ENCODE peak calls at places on chromosomes 16 and 17, in five cellular contexts. One of them, this sample, is unnamed.

GRCh38 chr17:80835816-80836657 is 155.6 kb upstream of the CHMP6 start:
- DNase-seq in activated CD8-positive, alpha-beta memory T cell treated with anti-CD3 and anti-CD28 coated beads for 4 hours: no peak
- DNase-seq in astrocyte of the spinal cord: no peak
- DNase-seq in activated gamma-delta T cell treated with Interleukin-2 at 50 U/mL for 16 hours: no peak
- DNase-seq in GM06990: no peak
- DNase-seq in this sample: no peak

GRCh38 chr17:46026045-46026814 is 27.2 kb downstream of the STH start:
- DNase-seq in activated gamma-delta T cell treated with Interleukin-2 at 50 U/mL for 16 hours: no peak
- DNase-seq in astrocyte of the spinal cord: no peak
- DNase-seq in GM06990: no peak
- DNase-seq in activated CD8-positive, alpha-beta memory T cell treated with anti-CD3 and anti-CD28 coated beads for 4 hours: no peak
- DNase-seq in this sample: no peak

GRCh38 chr17:31593806-31594205 is 202.3 kb downstream of the RAB11FIP4 start:
- DNase-seq in astrocyte of the spinal cord: peak; percentile 58
- DNase-seq in GM06990: no peak
- DNase-seq in activated gamma-delta T cell treated with Interleukin-2 at 50 U/mL for 16 hours: no peak
- DNase-seq in activated CD8-positive, alpha-beta memory T cell treated with anti-CD3 and anti-CD28 coated beads for 4 hours: no peak
- DNase-seq in this sample: peak; percentile 97

GRCh38 chr17:73349647-73350046 is 37.8 kb upstream of the CDC42EP4 start:
- DNase-seq in astrocyte of the spinal cord: no peak
- DNase-seq in activated gamma-delta T cell treated with Interleukin-2 at 50 U/mL for 16 hours: no peak
- DNase-seq in activated CD8-positive, alpha-beta memory T cell treated with anti-CD3 and anti-CD28 coated beads for 4 hours: no peak
- DNase-seq in GM06990: no peak
- DNase-seq in this sample: no peak

GRCh38 chr17:2709173-2709661 is 2.3 kb downstream of the CLUH start:
- DNase-seq in activated gamma-delta T cell treated with Interleukin-2 at 50 U/mL for 16 hours: no peak
- DNase-seq in astrocyte of the spinal cord: no peak
- DNase-seq in activated CD8-positive, alpha-beta memory T cell treated with anti-CD3 and anti-CD28 coated beads for 4 hours: no peak
- DNase-seq in GM06990: peak; percentile 63
- DNase-seq in this sample: no peak

GRCh38 chr17:29572691-29573557 is 4.4 kb downstream of the TP53I13 start:
- DNase-seq in GM06990: no peak
- DNase-seq in activated gamma-delta T cell treated with Interleukin-2 at 50 U/mL for 16 hours: peak; percentile 55
- DNase-seq in activated CD8-positive, alpha-beta memory T cell treated with anti-CD3 and anti-CD28 coated beads for 4 hours: no peak
- DNase-seq in astrocyte of the spinal cord: peak; percentile 34
- DNase-seq in this sample: no peak

GRCh38 chr17:40550608-40551007 is 14.7 kb downstream of the CCR7 start:
- DNase-seq in activated gamma-delta T cell treated with Interleukin-2 at 50 U/mL for 16 hours: no peak
- DNase-seq in astrocyte of the spinal cord: peak; percentile 85
- DNase-seq in GM06990: no peak
- DNase-seq in activated CD8-positive, alpha-beta memory T cell treated with anti-CD3 and anti-CD28 coated beads for 4 hours: no peak
- DNase-seq in this sample: peak; percentile 51

GRCh38 chr16:50616883-50617629 is 64.1 kb downstream of the SNX20 start:
- DNase-seq in activated gamma-delta T cell treated with Interleukin-2 at 50 U/mL for 16 hours: no peak
- DNase-seq in activated CD8-positive, alpha-beta memory T cell treated with anti-CD3 and anti-CD28 coated beads for 4 hours: no peak
- DNase-seq in astrocyte of the spinal cord: peak; percentile 14
- DNase-seq in GM06990: no peak
- DNase-seq in this sample: no peak

GRCh38 chr16:55302635-55303034 is 21.4 kb upstream of the IRX6 start:
- DNase-seq in activated CD8-positive, alpha-beta memory T cell treated with anti-CD3 and anti-CD28 coated beads for 4 hours: no peak
- DNase-seq in activated gamma-delta T cell treated with Interleukin-2 at 50 U/mL for 16 hours: no peak
- DNase-seq in GM06990: no peak
- DNase-seq in astrocyte of the spinal cord: no peak
- DNase-seq in this sample: no peak

GRCh38 chr17:15963670-15964110 is 18.8 kb downstream of the ADORA2B start:
- DNase-seq in activated CD8-positive, alpha-beta memory T cell treated with anti-CD3 and anti-CD28 coated beads for 4 hours: no peak
- DNase-seq in activated gamma-delta T cell treated with Interleukin-2 at 50 U/mL for 16 hours: no peak
- DNase-seq in astrocyte of the spinal cord: peak; percentile 85
- DNase-seq in GM06990: no peak
- DNase-seq in this sample: peak; percentile 91

GRCh38 chr17:32596666-32597065 is 109.9 kb downstream of the CDK5R1 start:
- DNase-seq in activated gamma-delta T cell treated with Interleukin-2 at 50 U/mL for 16 hours: no peak
- DNase-seq in astrocyte of the spinal cord: peak; percentile 19
- DNase-seq in GM06990: peak; percentile 38
- DNase-seq in activated CD8-positive, alpha-beta memory T cell treated with anti-CD3 and anti-CD28 coated beads for 4 hours: no peak
- DNase-seq in this sample: no peak

GRCh38 chr16:66547101-66547989 is 2.6 kb downstream of the TK2 start:
- DNase-seq in GM06990: no peak
- DNase-seq in astrocyte of the spinal cord: no peak
- DNase-seq in activated gamma-delta T cell treated with Interleukin-2 at 50 U/mL for 16 hours: no peak
- DNase-seq in activated CD8-positive, alpha-beta memory T cell treated with anti-CD3 and anti-CD28 coated beads for 4 hours: no peak
- DNase-seq in this sample: no peak

This sample was measured in RPMI7951.